ENCODE peak calls at places on chromosome 14, in six cellular contexts. U, J, D, M, W and Q are unnamed samples.
A peak's percentile ranks its signal among the peaks of the same experiment; 100 is the strongest.

GRCh38 chr14:52961060-52961639 is 10.3 kb upstream of the FERMT2 start:
- DNase-seq in U (peak; percentile 73), J (peak; percentile 66), D (peak; percentile 49), M (peak; percentile 29), W (peak; percentile 54), Q (peak; percentile 63)

GRCh38 chr14:88424573-88424972 is 39.1 kb downstream of the SPATA7 start:
- DNase-seq in U (no peak), J (no peak), D (no peak), M (no peak), W (no peak), Q (no peak)

GRCh38 chr14:91417983-91418386 is 365 bp upstream of the CCDC88C start:
- DNase-seq in U (peak; percentile 41), J (peak; percentile 46), D (no peak), M (no peak), W (peak; percentile 61), Q (peak; percentile 45)

GRCh38 chr14:24665440-24665991 is 31.5 kb upstream of the GZMB start:
- DNase-seq in U (no peak), J (no peak), D (no peak), M (no peak), W (peak; percentile 30), Q (no peak)

GRCh38 chr14:74140374-74140850 is 55.7 kb downstream of the LIN52 start:
- DNase-seq in U (no peak), J (no peak), D (peak; percentile 74), M (peak; percentile 78), W (no peak), Q (peak; percentile 89)

GRCh38 chr14:53113992-53114391 is 39.1 kb downstream of the DDHD1 start:
- DNase-seq in U (no peak), J (no peak), D (no peak), M (no peak), W (no peak), Q (no peak)

GRCh38 chr14:21647380-21647779 is 6.3 kb upstream of the OR4E2 start:
- DNase-seq in U (no peak), J (no peak), D (no peak), M (no peak), W (no peak), Q (no peak)

GRCh38 chr14:102949801-102950451 is 27.5 kb downstream of the AMN start:
- DNase-seq in U (no peak), J (no peak), D (no peak), M (peak; percentile 60), W (no peak), Q (no peak)

GRCh38 chr14:55794655-55795583 is 214.9 kb downstream of the KTN1 start:
- DNase-seq in U (no peak), J (no peak), D (no peak), M (no peak), W (no peak), Q (no peak)

GRCh38 chr14:102774391-102775153 is 2.7 kb upstream of the TRAF3 start:
- DNase-seq in U (peak; percentile 86), J (peak; percentile 49), D (no peak), M (no peak), W (peak; percentile 65), Q (peak; percentile 61)

GRCh38 chr14:52077261-52077984 is 8.6 kb upstream of the NID2 start:
- DNase-seq in U (no peak), J (no peak), D (no peak), M (no peak), W (no peak), Q (no peak)

GRCh38 chr14:96638041-96638855 is 136.1 kb downstream of the PAPOLA start:
- DNase-seq in U (no peak), J (no peak), D (peak; percentile 19), M (no peak), W (no peak), Q (no peak)

GRCh38 chr14:91142214-91142668 is 28.4 kb downstream of the DGLUCY start:
- DNase-seq in U (no peak), J (no peak), D (no peak), M (no peak), W (no peak), Q (no peak)

GRCh38 chr14:70735043-70735442 is 74.3 kb downstream of the MAP3K9 start:
- DNase-seq in U (no peak), J (no peak), D (no peak), M (no peak), W (no peak), Q (peak; percentile 54)

GRCh38 chr14:102736956-102737355 is 40.3 kb upstream of the TRAF3 start:
- DNase-seq in U (no peak), J (no peak), D (no peak), M (no peak), W (no peak), Q (no peak)

GRCh38 chr14:102831163-102831804 is 54.0 kb downstream of the TRAF3 start:
- DNase-seq in U (no peak), J (no peak), D (no peak), M (no peak), W (no peak), Q (no peak)

GRCh38 chr14:69342928-69343525 is 55.1 kb downstream of the ERH start:
- DNase-seq in U (no peak), J (peak; percentile 62), D (no peak), M (no peak), W (no peak), Q (no peak)

GRCh38 chr14:51176819-51177218 is 63.2 kb upstream of the TMX1 start:
- DNase-seq in U (no peak), J (no peak), D (no peak), M (no peak), W (no peak), Q (no peak)

GRCh38 chr14:29885988-29886387 is 41.7 kb downstream of the PRKD1 start:
- DNase-seq in U (no peak), J (no peak), D (no peak), M (no peak), W (no peak), Q (no peak)

GRCh38 chr14:96264850-96265249 is 8.8 kb downstream of the BDKRB1 start:
- DNase-seq in U (no peak), J (no peak), D (no peak), M (no peak), W (no peak), Q (peak; percentile 42)

GRCh38 chr14:31292962-31293616 is 85.5 kb upstream of the HECTD1 start:
- DNase-seq in U (no peak), J (no peak), D (no peak), M (no peak), W (no peak), Q (no peak)

GRCh38 chr14:94677747-94678146 is 65.6 kb downstream of the SERPINA3 start:
- DNase-seq in U (no peak), J (no peak), D (no peak), M (no peak), W (no peak), Q (no peak)

GRCh38 chr14:93945070-93945399 is 17.9 kb downstream of the FAM181A start:
- DNase-seq in U (no peak), J (no peak), D (no peak), M (no peak), W (no peak), Q (no peak)

GRCh38 chr14:90467501-90467900 is 70.7 kb downstream of the CALM1 start:
- DNase-seq in U (no peak), J (no peak), D (no peak), M (no peak), W (no peak), Q (peak; percentile 66)

GRCh38 chr14:23148596-23149249 is 29.7 kb upstream of the CEBPE start:
- DNase-seq in U (no peak), J (no peak), D (no peak), M (no peak), W (no peak), Q (no peak)

GRCh38 chr14:68936476-68936875 is 42.6 kb downstream of the ACTN1 start:
- DNase-seq in U (no peak), J (peak; percentile 38), D (no peak), M (no peak), W (no peak), Q (no peak)

DNA sequence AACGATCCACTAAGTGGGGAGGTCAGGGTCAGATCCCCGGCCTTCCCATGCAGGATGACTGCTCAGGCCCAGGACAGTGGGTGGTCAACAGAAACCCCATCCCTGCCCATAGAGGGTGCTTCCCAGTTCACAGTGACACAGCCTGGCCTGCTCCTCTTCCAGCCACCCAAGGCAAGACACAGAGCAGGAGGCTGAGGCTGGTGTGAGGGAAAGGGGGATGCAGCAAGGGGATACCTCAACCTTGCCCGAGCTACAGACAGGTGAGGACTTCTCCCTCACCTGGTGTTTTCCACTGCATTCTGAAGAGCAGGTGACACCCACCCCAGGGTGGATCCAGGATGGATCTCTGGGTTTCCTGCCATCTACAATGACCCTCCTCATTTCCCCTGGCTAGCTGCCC is 106.7 kb downstream of the KIF26A start:
- DNase-seq in U (no peak), J (peak; percentile 4), D (no peak), M (no peak), W (no peak), Q (no peak)
- H3K9me3 ChIP-seq in U (no peaks in the 10 kb centered on the region), J (no peaks in the 10 kb centered on the region), D (peaks cover 17% of the 10 kb centered on the region), M (peaks cover 31% of the 10 kb centered on the region), W (no peaks in the 10 kb centered on the region), Q (peaks cover 3% of the 10 kb centered on the region)

GRCh38 chr14:100070310-100070709 is 5.1 kb downstream of the EVL start:
- DNase-seq in U (no peak), J (no peak), D (no peak), M (no peak), W (no peak), Q (no peak)

GRCh38 chr14:100071545-100071944 is 6.3 kb downstream of the EVL start:
- DNase-seq in U (no peak), J (no peak), D (no peak), M (no peak), W (no peak), Q (no peak)

GRCh38 chr14:100067481-100067880 is 2.3 kb downstream of the EVL start:
- DNase-seq in U (no peak), J (no peak), D (no peak), M (no peak), W (no peak), Q (no peak)

GRCh38 chr14:100067971-100068959 is 3.0 kb downstream of the EVL start:
- DNase-seq in U (no peak), J (no peak), D (peak; percentile 50), M (peak; percentile 20), W (peak; percentile 88), Q (no peak)

GRCh38 chr14:100069161-100069800 is 4.1 kb downstream of the EVL start:
- DNase-seq in U (no peak), J (no peak), D (no peak), M (no peak), W (no peak), Q (no peak)
- H3K4me3 ChIP-seq in U (no peak overlapping the region), J (no peak overlapping the region), D (no peak overlapping the region), M (no peak overlapping the region), W (peak overlapping the region; percentile 73), Q (no peak overlapping the region)

GRCh38 chr14:49620182-49621113 is at the start of the genes MGAT2 and RPL36AL:
- DNase-seq in U (peak; percentile 98), J (peak; percentile 98), D (peak; percentile 99), M (peak; percentile 99), W (peak; percentile 95), Q (peak; percentile 99)
- TF ChIP-seq CTCF in U (peak; percentile 10), J (no peak), D (no peak), M (peak; percentile 49), W (no peak), Q (peak; percentile 46)

GRCh38 chr14:79304279-79304678 is 907.0 kb downstream of the DIO2 start:
- DNase-seq in U (no peak), J (no peak), D (no peak), M (no peak), W (no peak), Q (no peak)
- H3K9me3 ChIP-seq in U (no peaks in the 10 kb centered on the region), J (no peaks in the 10 kb centered on the region), D (no peaks in the 10 kb centered on the region), M (peaks cover 10% of the 10 kb centered on the region), W (no peaks in the 10 kb centered on the region), Q (no peaks in the 10 kb centered on the region)